ENCODE peak calls at places on chromosomes 11 and 22, in five cellular contexts. H is astrocyte, E is testis, G is upper lobe of right lung, V is adrenal gland. X is an unnamed sample. For H3K4me1 and H3K27me3, the result is how much of the 10 kb centered on the place peaks cover.

GRCh38 chr22:35418088-35418487 is 18.1 kb downstream of the MCM5 start:
- DNase-seq in V (no peak), H (no peak), G (no peak), E (no peak), X (no peak)

GRCh38 chr11:23875407-23875950 is 621.4 kb upstream of the LUZP2 start:
- DNase-seq in G (no peak), H (no peak), E (no peak), V (no peak), X (no peak)

GRCh38 chr22:26304730-26305129 is 124.3 kb upstream of the ASPHD2 start:
- DNase-seq in E (no peak), G (no peak), V (no peak), H (no peak), X (no peak)

GRCh38 chr22:46251266-46251665 is 1.2 kb upstream of the CDPF1 start:
- DNase-seq in E (no peak), V (no peak), G (no peak), H (no peak), X (no peak)

GRCh38 chr11:70226967-70227366 is 23.9 kb downstream of the FADD start:
- DNase-seq in V (no peak), H (no peak), E (no peak), G (no peak), X (no peak)

GRCh38 chr22:19396561-19396933 is 35.0 kb downstream of the HIRA start:
- DNase-seq in H (no peak), G (no peak), E (no peak), V (no peak), X (no peak)

GRCh38 chr11:17612221-17613188 is 65.4 kb downstream of the OTOG start:
- DNase-seq in E (no peak), H (no peak), V (no peak), G (no peak), X (no peak)

GRCh38 chr11:132256621-132257227 is 886.3 kb downstream of the NTM start:
- DNase-seq in H (no peak), G (no peak), E (no peak), V (no peak), X (no peak)

GRCh38 chr22:30574095-30574981 is at the start of gene GAL3ST1:
- DNase-seq in H (no peak), V (no peak), G (no peak), E (no peak), X (no peak)

GRCh38 chr11:64173616-64174355 is 7.9 kb upstream of the MACROD1 start:
- DNase-seq in V (no peak), G (no peak), H (no peak), E (no peak), X (no peak)

GRCh38 chr11:102317099-102317767 is at the start of gene BIRC3:
- DNase-seq in V (peak), G (peak), H (peak), E (peak), X (peak)

GRCh38 chr11:120137611-120138521 is at the start of gene TRIM29:
- DNase-seq in V (no peak), E (peak), G (peak), H (no peak), X (peak)

GRCh38 chr11:62830904-62831519 is 839 bp downstream of the STX5 start:
- DNase-seq in E (no peak), G (no peak), H (peak), V (no peak), X (no peak)

GRCh38 chr22:45917146-45917545 is 59.8 kb downstream of the WNT7B start:
- DNase-seq in V (no peak), E (no peak), H (no peak), G (no peak), X (no peak)

GRCh38 chr11:328012-328411 is 7.4 kb upstream of the IFITM3 start:
- DNase-seq in H (no peak), G (peak), E (no peak), V (no peak), X (no peak)

GRCh38 chr11:122633219-122633829 is 22.2 kb upstream of the UBASH3B start:
- DNase-seq in G (no peak), E (peak), V (no peak), H (peak), X (no peak)

GRCh38 chr11:127133061-127133460 is 132.5 kb upstream of the KIRREL3 start:
- DNase-seq in H (no peak), G (no peak), V (no peak), E (no peak), X (no peak)

GRCh38 chr11:115924744-115925567 is 420.7 kb upstream of the CADM1 start:
- DNase-seq in G (no peak), H (peak), V (no peak), E (no peak), X (no peak)

GRCh38 chr11:73521621-73522020 is 76.3 kb downstream of the FAM168A start:
- DNase-seq in G (no peak), V (no peak), E (no peak), H (peak), X (no peak)

GRCh38 chr11:31246451-31247165 is 122.9 kb downstream of the DCDC1 start:
- DNase-seq in H (peak), G (no peak), E (no peak), V (no peak), X (no peak)

GRCh38 chr11:111707039-111707690 is 59.0 kb downstream of the PPP2R1B start:
- DNase-seq in E (peak), V (no peak), G (no peak), H (peak), X (no peak)

GRCh38 chr11:82890002-82890341 is 10.3 kb downstream of the PRCP start:
- DNase-seq in E (no peak), V (no peak), G (no peak), H (no peak), X (no peak)

GRCh38 chr11:57160665-57161064 is 21.1 kb upstream of the LRRC55 start:
- DNase-seq in G (no peak), E (no peak), H (no peak), V (no peak), X (no peak)

GRCh38 chr11:119218141-119218878 is 12.2 kb downstream of the CBL start:
- DNase-seq in G (no peak), V (no peak), H (peak), E (no peak), X (no peak)

GRCh38 chr11:66651011-66651410 is 12.5 kb downstream of the RBM4 start:
- DNase-seq in E (no peak), V (no peak), G (no peak), H (peak), X (no peak)

GRCh38 chr11:70761906-70762196 is 363.5 kb downstream of the CTTN start:
- DNase-seq in H (no peak), E (no peak), G (no peak), V (no peak), X (no peak)

GRCh38 chr22:22059476-22060002 is 77.0 kb upstream of the TOP3B start:
- DNase-seq in E (no peak), G (no peak), H (no peak), V (no peak), X (no peak)

GRCh38 chr11:116731821-116732739 is 40.7 kb downstream of the BUD13 start:
- DNase-seq in E (no peak), V (no peak), G (peak), H (no peak), X (peak)

GRCh38 chr11:129259950-129260349 is 67.8 kb upstream of the ARHGAP32 start:
- DNase-seq in E (no peak), V (no peak), H (peak), G (no peak), X (no peak)

GRCh38 chr22:30837531-30837930 is 131.0 kb downstream of the MORC2 start:
- DNase-seq in V (no peak), E (no peak), G (no peak), H (no peak), X (peak)

GRCh38 chr11:71370895-71371673 is 77.1 kb downstream of the DHCR7 start:
- DNase-seq in E (no peak), V (no peak), H (no peak), G (no peak), X (no peak)

GRCh38 chr11:88555018-88555828 is 217.7 kb upstream of the CTSC start:
- DNase-seq in V (peak), G (no peak), E (peak), H (peak), X (no peak)

GRCh38 chr22:46019351-46019750 is 42.4 kb upstream of the WNT7B start:
- DNase-seq in H (no peak), E (no peak), G (no peak), V (no peak), X (peak)

GRCh38 chr11:64540426-64540825 is 50.6 kb upstream of the SLC22A12 start:
- DNase-seq in H (no peak), V (no peak), E (no peak), G (peak), X (no peak)

GRCh38 chr11:32173435-32173834 is 82.6 kb downstream of the RCN1 start:
- DNase-seq in H (peak), E (peak), V (peak), G (no peak), X (no peak)

GRCh38 chr11:64294665-64295289 is 3.7 kb downstream of the KCNK4 start:
- DNase-seq in H (peak), G (no peak), E (no peak), V (no peak), X (no peak)

GRCh38 chr11:119370486-119371046 is 10.9 kb downstream of the USP2 start:
- DNase-seq in G (peak), H (no peak), E (no peak), V (peak), X (no peak)

DNA sequence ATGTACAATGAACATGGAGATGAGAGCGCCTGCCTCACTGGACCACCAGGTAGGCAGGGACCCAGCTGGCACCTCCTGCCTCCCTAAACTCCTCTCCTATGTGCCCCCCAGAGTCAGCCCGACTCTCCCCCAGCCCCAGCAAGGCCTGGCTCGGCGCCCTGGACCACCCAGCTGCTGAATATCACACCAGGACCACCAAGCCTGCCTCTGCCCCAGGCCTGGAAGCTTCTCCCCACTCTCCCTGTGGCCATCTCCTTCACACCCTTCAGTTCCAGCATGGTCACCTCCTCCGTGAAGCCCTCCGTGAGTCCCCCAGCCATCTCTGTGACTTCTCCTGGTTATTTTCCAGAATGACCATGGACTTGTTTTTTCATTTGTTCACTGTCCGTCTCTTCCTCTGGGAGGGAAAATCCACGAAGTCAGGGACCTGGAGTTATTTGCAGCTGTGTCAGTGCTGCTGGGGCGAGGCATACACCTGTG is 6.4 kb upstream of the LSP1 start:
- DNase-seq in G (no peak), E (no peak), H (no peak), V (no peak), X (no peak)
- H3K27ac ChIP-seq in G (no peak), E (no peak), H (no peak), V (peak), X (no peak)

GRCh38 chr11:19393119-19393518 is 152.4 kb upstream of the E2F8 start:
- DNase-seq in G (no peak), E (no peak), H (no peak), V (no peak), X (no peak)

GRCh38 chr11:19395050-19395449 is 154.3 kb upstream of the E2F8 start:
- DNase-seq in V (no peak), H (no peak), E (no peak), G (no peak), X (no peak)

GRCh38 chr11:19394525-19395016 is 153.8 kb upstream of the E2F8 start:
- DNase-seq in E (no peak), G (no peak), H (no peak), V (no peak), X (no peak)

GRCh38 chr11:19392321-19392720 is 151.6 kb upstream of the E2F8 start:
- DNase-seq in G (no peak), H (no peak), V (no peak), E (no peak), X (no peak)

DNA sequence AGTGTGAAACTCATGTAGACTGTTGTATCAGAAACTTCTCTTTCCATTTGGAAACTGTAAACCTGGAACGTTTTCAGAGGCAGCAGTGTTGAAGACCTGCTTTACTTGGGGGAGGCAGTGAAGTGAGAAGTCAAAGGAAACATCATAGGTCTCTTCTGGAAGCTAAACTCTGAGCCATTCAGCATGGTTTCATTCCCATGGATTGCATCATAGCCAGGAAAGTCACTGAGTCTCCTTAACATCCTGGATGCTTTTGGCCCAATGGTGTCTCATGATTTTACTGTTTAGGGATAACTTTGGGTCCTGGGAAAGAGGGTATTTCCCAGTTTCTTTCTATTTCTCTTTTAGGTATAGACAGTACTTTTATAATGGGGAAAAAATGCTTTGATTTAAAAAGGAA is 153.2 kb upstream of the E2F8 start:
- DNase-seq in V (no peak), H (no peak), G (no peak), E (no peak), X (no peak)
- H3K4me1 ChIP-seq in V (under half), H (under half), G (under half), E (under half), X (under half)

GRCh38 chr22:49106136-49106930 is 721.3 kb downstream of the BRD1 start:
- DNase-seq in H (no peak), E (no peak), G (peak), V (no peak), X (no peak)
- H3K27me3 ChIP-seq in H (under half), E (under half), G (under half), V (under half), X (under half)

DNA sequence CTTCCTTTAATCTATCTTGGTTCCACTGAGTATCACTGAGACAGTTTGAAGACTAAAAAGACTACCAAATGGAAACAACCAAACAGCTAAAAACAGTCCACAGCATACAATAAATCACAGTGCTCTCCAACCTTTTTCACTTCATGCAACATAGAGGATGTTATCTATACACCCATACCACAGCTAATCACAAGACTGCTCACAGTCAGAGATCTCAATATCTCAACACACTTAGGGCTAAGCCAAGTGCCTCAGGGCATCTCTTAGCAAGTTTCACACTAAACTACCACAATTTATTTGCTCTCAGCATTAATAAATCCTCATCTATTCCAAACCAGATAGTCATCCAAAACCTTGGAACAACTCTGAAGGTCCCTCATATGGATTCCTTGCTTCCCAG is 129.4 kb downstream of the SBF2 start:
- DNase-seq in V (no peak), H (no peak), E (no peak), G (no peak), X (no peak)
- H3K27ac ChIP-seq in V (no peak), H (no peak), E (no peak), G (no peak), X (no peak)

DNA sequence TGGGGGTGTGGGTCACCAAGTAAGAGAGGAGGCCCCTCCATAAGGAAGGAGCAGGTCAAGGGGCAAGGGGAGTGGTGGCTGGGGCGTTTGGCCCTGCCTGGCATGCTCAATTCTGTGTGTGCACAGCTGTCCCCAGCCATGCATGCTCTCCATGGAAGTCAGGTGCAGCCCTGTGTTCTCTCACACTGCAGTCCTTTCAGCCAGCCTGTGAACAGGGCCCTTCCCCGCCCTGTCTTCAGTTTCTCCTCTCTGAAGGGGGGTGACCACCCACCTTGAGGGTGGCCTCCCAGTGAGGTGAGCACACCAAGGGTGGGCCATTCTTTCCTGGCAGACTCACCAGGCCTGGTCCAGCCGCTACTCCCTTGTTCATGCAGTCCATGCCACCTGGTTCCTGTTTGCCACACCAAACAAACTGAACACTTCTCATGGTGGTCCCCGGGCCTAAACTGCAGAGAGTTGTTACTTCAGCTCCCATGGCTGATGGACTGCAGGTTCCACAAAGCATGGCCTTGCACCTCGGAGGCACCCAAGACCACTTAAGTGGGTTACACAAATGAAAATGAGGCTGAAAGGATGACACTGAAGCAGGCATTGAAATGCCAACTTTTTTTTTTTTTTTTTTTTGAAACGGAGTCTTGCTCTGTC is 1.7 kb upstream of the CHCHD10 start:
- DNase-seq in H (no peak), V (no peak), G (no peak), E (no peak), X (no peak)
- H3K4me1 ChIP-seq in H (under half), V (under half), G (under half), E (under half), X (half or more)

DNA sequence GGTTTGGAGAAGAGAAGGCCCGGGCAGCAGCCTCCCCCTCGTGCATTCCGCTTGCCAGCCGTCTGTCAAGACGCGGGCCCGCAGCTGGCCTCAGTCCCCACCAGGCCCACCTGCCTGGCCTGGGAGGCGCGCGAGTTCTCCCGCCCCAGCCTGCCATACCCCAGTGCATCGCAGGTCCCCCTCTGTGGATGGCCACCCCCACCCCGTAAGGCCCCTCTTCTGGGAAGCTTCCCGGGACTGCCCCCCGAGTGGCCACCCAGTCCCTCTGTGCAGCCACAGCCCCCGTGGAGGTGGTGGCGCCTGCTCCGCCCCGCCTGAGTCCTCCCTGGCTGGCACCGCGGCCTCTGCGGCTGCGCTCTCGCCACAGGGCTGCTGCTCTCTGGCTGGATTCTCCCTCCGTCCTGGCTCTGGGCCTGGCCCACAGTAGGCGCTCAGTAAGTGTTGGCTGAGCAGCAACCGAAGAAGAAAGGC is 74.0 kb upstream of the TCF20 start:
- DNase-seq in E (peak), H (peak), V (no peak), G (no peak), X (no peak)
- H3K27me3 ChIP-seq in E (under half), H (under half), V (under half), G (under half), X (under half)

DNA sequence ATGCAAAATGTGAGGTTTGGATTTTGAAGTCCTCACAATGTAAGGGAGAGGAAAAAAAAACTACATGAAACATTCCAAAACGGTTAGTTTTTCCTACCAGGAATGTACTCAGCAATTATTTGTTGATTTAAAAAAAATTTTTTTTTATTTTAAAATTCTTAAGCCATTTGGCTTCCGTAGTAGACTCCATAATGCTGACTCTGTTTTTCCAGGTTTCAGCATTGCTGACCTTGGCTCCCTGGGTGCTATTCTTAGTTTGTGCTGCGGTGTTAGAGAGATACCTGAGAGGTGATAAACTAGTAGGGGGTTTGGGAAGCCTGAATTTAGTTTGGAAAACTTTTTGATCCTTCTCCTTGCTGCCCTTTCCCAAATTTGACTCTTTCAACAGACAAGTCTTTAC is 10.6 kb downstream of the STT3A start:
- DNase-seq in G (no peak), H (peak), E (no peak), V (no peak), X (no peak)
- H3K27ac ChIP-seq in G (no peak), H (peak), E (no peak), V (no peak), X (no peak)